ENCODE peak calls at places on chromosomes 12 and 14, in six cellular contexts. T is GM23338; I is fibroblast of lung; U is CD8-positive, alpha-beta T cell; M is NB4; R is HepG2. Q is an unnamed sample.

GRCh38 chr12:105453306-105453705 is 122.8 kb downstream of the C12orf75 start:
- DNase-seq in T (no peak), I (no peak), U (no peak), M (no peak), R (no peak), Q (no peak)

GRCh38 chr14:90272523-90272922 is 16.2 kb downstream of the PSMC1 start:
- DNase-seq in T (no peak), I (no peak), U (no peak), M (peak), R (no peak), Q (no peak)

GRCh38 chr12:103800252-103800771 is 40.7 kb downstream of the NT5DC3 start:
- DNase-seq in T (no peak), I (peak), U (no peak), M (peak), R (peak), Q (no peak)

GRCh38 chr14:58133739-58134138 is 18.3 kb downstream of the ARMH4 start:
- DNase-seq in T (no peak), I (peak), U (no peak), M (no peak), R (no peak), Q (no peak)

GRCh38 chr12:90163975-90164374 is 455.3 kb upstream of the ATP2B1 start:
- DNase-seq in T (peak), I (no peak), U (no peak), M (peak), R (no peak), Q (no peak)

GRCh38 chr14:76773188-76773885 is 12.1 kb downstream of the VASH1 start:
- DNase-seq in T (no peak), I (peak), U (no peak), M (peak), R (peak), Q (no peak)

GRCh38 chr12:21634245-21634644 is 23.4 kb downstream of the LDHB start:
- DNase-seq in T (no peak), I (no peak), U (no peak), M (no peak), R (no peak), Q (no peak)

GRCh38 chr12:79375050-79375449 is 315.7 kb downstream of the PAWR start:
- DNase-seq in T (no peak), I (no peak), U (no peak), M (no peak), R (no peak), Q (no peak)

GRCh38 chr12:45433441-45433868 is 217.6 kb downstream of the ANO6 start:
- DNase-seq in T (peak), I (no peak), U (no peak), M (no peak), R (peak), Q (no peak)

GRCh38 chr12:89544730-89545184 is 18.9 kb upstream of the POC1B start:
- DNase-seq in T (peak), I (peak), U (no peak), M (no peak), R (no peak), Q (no peak)

GRCh38 chr14:21100931-21101330 is at the start of gene TMEM253:
- DNase-seq in T (no peak), I (no peak), U (no peak), M (no peak), R (no peak), Q (peak)

GRCh38 chr14:98946995-98947394 is 325.0 kb downstream of the BCL11B start:
- DNase-seq in T (peak), I (peak), U (no peak), M (no peak), R (no peak), Q (no peak)

GRCh38 chr12:63419119-63419518 is 249.2 kb downstream of the DPY19L2 start:
- DNase-seq in T (peak), I (no peak), U (no peak), M (no peak), R (no peak), Q (no peak)

GRCh38 chr12:53102883-53103807 is at the start of gene SOAT2:
- DNase-seq in T (no peak), I (no peak), U (peak), M (no peak), R (peak), Q (peak)

GRCh38 chr12:94534761-94535613 is 75.3 kb upstream of the CEP83 start:
- DNase-seq in T (peak), I (no peak), U (no peak), M (no peak), R (no peak), Q (no peak)

GRCh38 chr14:81436296-81437138 is 36.4 kb upstream of the STON2 start:
- DNase-seq in T (peak), I (peak), U (no peak), M (no peak), R (peak), Q (peak)

GRCh38 chr12:111406474-111407370 is 999 bp downstream of the SH2B3 start:
- DNase-seq in T (no peak), I (no peak), U (no peak), M (peak), R (no peak), Q (peak)

GRCh38 chr12:77625441-77625840 is 205.3 kb upstream of the NAV3 start:
- DNase-seq in T (no peak), I (peak), U (no peak), M (no peak), R (no peak), Q (no peak)

DNA sequence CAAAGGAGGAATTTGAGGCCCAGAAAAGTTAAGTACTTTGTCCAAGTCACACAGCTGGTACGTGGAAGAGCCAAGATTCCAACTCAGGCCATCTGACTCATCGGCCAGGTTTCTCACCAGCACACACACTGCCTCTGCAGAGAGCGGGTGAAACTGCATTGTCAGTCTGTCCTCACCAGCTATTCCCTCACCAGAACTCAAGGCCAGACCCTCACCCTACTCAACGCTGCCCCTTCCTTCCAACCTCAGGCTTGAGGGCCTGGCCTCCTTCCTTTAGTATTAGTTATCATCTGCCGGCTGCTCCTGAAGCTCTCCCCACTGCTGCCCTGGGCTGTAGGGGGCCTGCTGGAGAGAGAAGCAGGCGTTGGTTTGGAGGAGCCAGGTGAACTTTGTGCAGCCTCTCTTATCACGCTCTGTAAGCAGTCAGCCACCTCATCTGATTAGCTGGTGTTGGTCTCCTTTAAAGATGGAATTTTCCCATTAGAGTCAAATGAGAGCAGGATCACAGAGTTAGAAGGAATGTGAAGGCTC is 16.6 kb upstream of the PLEK2 start:
- DNase-seq in T (no peak), I (peak), U (no peak), M (no peak), R (peak), Q (no peak)
- TF ChIP-seq CTCF in T (no peak), I (no peak), U (no peak), M (no peak), R (peak), Q (no peak)

GRCh38 chr12:115794659-115795081 is 482.8 kb downstream of the MED13L start:
- DNase-seq in T (peak), I (no peak), U (no peak), M (peak), R (peak), Q (no peak)
- TF ChIP-seq CTCF in T (peak), I (no peak), U (no peak), M (no peak), R (peak), Q (no peak)

GRCh38 chr12:113962733-113963132 is 3.4 kb downstream of the RBM19 start:
- DNase-seq in T (no peak), I (no peak), U (no peak), M (no peak), R (no peak), Q (no peak)

GRCh38 chr12:113967368-113967767 is 1.2 kb upstream of the RBM19 start:
- DNase-seq in T (no peak), I (no peak), U (no peak), M (no peak), R (no peak), Q (no peak)

GRCh38 chr12:113961921-113962710 is 4.0 kb downstream of the RBM19 start:
- DNase-seq in T (no peak), I (peak), U (no peak), M (peak), R (peak), Q (peak)

GRCh38 chr12:113971392-113971791 is 5.3 kb upstream of the RBM19 start:
- DNase-seq in T (no peak), I (no peak), U (no peak), M (no peak), R (no peak), Q (no peak)

GRCh38 chr12:113965951-113966797 is at the start of gene RBM19:
- DNase-seq in T (peak), I (peak), U (peak), M (peak), R (peak), Q (peak)
- TF ChIP-seq CTCF in T (peak), I (peak), U (peak), M (peak), R (peak), Q (peak)

GRCh38 chr14:30949651-30950050 is 75.3 kb downstream of the COCH start:
- DNase-seq in T (no peak), I (no peak), U (no peak), M (no peak), R (no peak), Q (no peak)
- TF ChIP-seq CTCF in T (no peak), I (no peak), U (no peak), M (no peak), R (no peak), Q (no peak)

DNA sequence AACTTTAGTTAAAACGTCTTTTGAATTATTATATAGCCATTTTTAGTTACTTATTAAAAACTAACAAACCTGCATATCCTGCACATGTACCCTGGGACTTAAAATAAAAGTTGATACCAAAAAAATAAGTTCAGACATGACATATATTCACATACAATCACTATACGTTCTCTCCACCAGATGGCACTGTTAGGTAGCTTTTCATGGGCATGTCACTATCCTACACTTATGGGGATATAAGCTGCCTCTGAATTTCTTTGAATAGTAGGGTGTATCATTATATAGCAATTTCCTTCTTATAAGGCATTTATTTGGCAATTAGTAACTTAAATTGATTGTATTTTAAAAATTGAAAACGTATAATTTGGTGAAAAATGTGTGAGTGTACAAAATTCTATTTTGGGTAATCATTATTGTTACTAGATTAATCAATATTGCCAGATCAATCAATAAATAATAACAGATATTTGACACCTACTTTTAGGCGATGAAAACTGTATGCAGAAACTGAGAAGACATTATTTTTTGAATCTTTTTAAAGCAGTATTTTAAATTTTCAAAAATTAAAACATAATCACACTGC is 31.8 kb upstream of the OR10A7 start:
- DNase-seq in T (peak), I (peak), U (no peak), M (peak), R (peak), Q (peak)
- TF ChIP-seq CTCF in T (peak), I (peak), U (peak), M (peak), R (peak), Q (peak)

DNA sequence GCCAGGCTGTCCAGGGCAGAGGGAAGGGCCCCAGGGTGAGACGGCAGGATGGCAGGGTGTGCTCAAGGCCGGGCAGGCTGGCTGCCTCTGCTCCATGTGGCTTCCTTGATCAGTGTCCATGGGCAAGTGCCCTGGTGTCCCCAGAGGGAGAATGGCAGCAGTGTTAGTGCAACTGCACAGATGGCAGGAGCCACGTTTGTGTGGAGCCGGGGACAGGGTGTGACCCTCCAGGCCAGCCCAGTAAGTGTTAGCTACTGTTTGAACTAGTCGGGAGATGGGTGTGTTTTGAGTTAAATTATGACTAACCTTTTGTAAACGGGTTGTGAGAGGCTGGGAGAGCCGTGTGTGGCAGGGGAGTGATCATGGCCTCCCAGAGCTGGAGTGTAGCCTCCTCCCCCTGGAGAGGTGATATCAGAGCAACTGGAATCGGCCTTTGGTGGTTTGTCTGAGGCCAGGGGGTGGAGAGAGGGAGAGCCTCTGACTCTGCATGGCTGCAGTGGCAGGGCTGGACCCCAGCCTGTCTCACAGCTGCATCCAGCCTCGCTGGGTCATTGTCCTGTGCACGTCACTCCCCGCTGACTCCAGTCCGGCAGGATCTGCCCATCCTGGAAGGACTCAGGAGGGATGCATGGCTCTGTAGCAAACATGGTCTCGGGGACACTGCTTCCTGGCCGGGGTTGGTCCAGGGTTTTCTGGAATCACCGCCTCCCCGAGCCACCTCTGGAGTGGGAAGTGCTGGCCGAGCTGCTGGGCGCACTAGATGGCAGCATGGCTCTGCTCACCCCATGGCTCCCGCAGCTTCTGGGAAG is 27.8 kb downstream of the AACS start:
- DNase-seq in T (peak), I (peak), U (no peak), M (no peak), R (peak), Q (no peak)
- TF ChIP-seq CTCF in T (peak), I (no peak), U (no peak), M (no peak), R (peak), Q (no peak)

GRCh38 chr12:85755760-85756159 is 80.4 kb downstream of the RASSF9 start:
- DNase-seq in T (no peak), I (no peak), U (no peak), M (no peak), R (no peak), Q (no peak)
- TF ChIP-seq CTCF in T (no peak), I (no peak), U (no peak), M (no peak), R (no peak), Q (no peak)

DNA sequence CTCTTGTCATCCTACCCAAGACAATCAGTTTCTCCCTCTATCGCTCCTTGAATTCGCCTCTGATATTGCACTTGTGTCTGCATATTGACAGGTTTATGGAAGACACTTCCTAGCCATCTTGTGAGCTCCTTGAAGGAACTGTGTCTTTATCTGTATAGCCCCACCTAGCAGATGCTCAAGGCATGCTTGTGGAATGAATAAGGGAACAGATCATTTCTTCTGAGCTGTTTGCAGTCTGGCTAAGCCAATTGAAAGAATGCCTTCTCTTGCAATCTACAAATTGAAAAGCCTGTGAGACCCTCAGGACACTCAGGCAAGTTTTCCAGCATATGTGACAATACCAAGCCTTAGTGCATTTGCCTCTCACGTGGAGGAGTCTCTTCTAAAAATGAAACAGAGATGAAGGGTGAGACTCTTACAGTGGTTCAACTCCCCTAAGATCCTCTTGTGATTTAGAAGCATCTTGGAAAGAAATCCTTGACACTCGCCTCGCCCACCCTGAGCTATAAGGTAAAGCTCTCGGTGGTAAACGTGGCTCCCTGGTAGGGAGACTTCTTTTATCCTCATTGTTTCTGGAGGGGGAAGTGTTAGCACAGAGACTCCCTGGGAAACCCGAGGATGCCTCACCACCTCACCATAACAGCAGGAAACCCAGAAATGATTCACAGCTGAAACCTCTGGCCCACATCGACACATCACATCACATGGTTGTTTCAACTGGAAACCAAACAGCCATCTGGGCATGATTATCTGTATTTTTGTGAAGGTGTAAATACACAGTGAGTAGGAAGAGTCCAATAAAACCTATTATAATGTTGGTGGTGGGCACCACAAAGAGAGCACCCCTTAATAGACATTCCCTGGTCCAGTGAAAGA is 112.3 kb upstream of the BCL2L14 start:
- DNase-seq in T (no peak), I (peak), U (peak), M (peak), R (peak), Q (no peak)
- TF ChIP-seq CTCF in T (no peak), I (no peak), U (no peak), M (no peak), R (no peak), Q (no peak)

GRCh38 chr12:95582230-95583058 is 31.2 kb upstream of the USP44 start:
- DNase-seq in T (peak), I (peak), U (no peak), M (peak), R (peak), Q (no peak)
- TF ChIP-seq CTCF in T (peak), I (peak), U (no peak), M (peak), R (peak), Q (no peak)